ENCODE peak calls at places on chromosome X, in six cellular contexts. L is MM.1S, U is hepatocyte, S is cardiac muscle cell, O is esophagus squamous epithelium, Z is sigmoid colon. D is an unnamed sample. For H3K9me3 and H3K4me1, the result is how much of the 10 kb centered on the place peaks cover.

GRCh38 chrX:10166731-10167149 is 10.0 kb downstream of the CLCN4 start:
- DNase-seq in S (no peak), Z (no peak), O (no peak), L (no peak), U (no peak), D (no peak)

GRCh38 chrX:13094374-13094773 is 50.0 kb upstream of the FAM9C start:
- DNase-seq in O (no peak), U (no peak), L (no peak), S (no peak), Z (no peak), D (no peak)

GRCh38 chrX:43349363-43349762 is 306.7 kb upstream of the MAOA start:
- DNase-seq in O (no peak), Z (no peak), U (peak), S (peak), L (peak), D (peak)

GRCh38 chrX:44428989-44429627 is 85.6 kb upstream of the EFHC2 start:
- DNase-seq in S (no peak), Z (no peak), L (no peak), U (peak), O (no peak), D (no peak)

GRCh38 chrX:38669425-38669824 is 108.1 kb downstream of the TSPAN7 start:
- DNase-seq in U (no peak), L (peak), O (no peak), S (no peak), Z (no peak), D (peak)

GRCh38 chrX:109199726-109200125 is 282.2 kb downstream of the GUCY2F start:
- DNase-seq in L (no peak), Z (no peak), S (no peak), U (no peak), O (no peak), D (no peak)

GRCh38 chrX:86946569-86946968 is 571.0 kb upstream of the KLHL4 start:
- DNase-seq in L (peak), S (peak), O (no peak), Z (no peak), U (peak), D (peak)

GRCh38 chrX:8868070-8868795 is 67.0 kb upstream of the FAM9A start:
- DNase-seq in Z (no peak), S (no peak), U (no peak), O (no peak), L (no peak), D (no peak)

GRCh38 chrX:117701050-117701449 is 415.6 kb downstream of the KLHL13 start:
- DNase-seq in S (no peak), O (no peak), Z (no peak), U (no peak), L (no peak), D (no peak)

GRCh38 chrX:30373479-30373878 is 64.3 kb upstream of the NR0B1 start:
- DNase-seq in L (no peak), U (no peak), S (no peak), O (no peak), Z (no peak), D (no peak)

GRCh38 chrX:136214551-136214950 is 36.6 kb downstream of the MAP7D3 start:
- DNase-seq in L (no peak), S (no peak), Z (no peak), U (peak), O (no peak), D (no peak)

GRCh38 chrX:39652336-39652735 is 445.4 kb downstream of the BCOR start:
- DNase-seq in L (peak), O (no peak), S (no peak), U (no peak), Z (no peak), D (peak)

GRCh38 chrX:20529711-20530110 is 263.0 kb upstream of the RPS6KA3 start:
- DNase-seq in O (no peak), U (no peak), Z (no peak), S (peak), L (no peak), D (no peak)

GRCh38 chrX:14529288-14529989 is at the start of gene GLRA2:
- DNase-seq in Z (peak), U (peak), L (peak), O (no peak), S (peak), D (no peak)

GRCh38 chrX:67585401-67585800 is 41.6 kb downstream of the AR start:
- DNase-seq in O (no peak), S (no peak), L (no peak), Z (no peak), U (no peak), D (no peak)

GRCh38 chrX:34716322-34716721 is 59.2 kb upstream of the TMEM47 start:
- DNase-seq in L (no peak), Z (no peak), S (no peak), U (no peak), O (no peak), D (no peak)

GRCh38 chrX:13755254-13755653 is 20.7 kb downstream of the OFD1 start:
- DNase-seq in Z (no peak), S (no peak), O (no peak), L (no peak), U (no peak), D (no peak)

GRCh38 chrX:119726900-119727555 is 31.4 kb upstream of the SOWAHD start:
- DNase-seq in U (no peak), L (peak), Z (no peak), S (no peak), O (no peak), D (peak)

GRCh38 chrX:109635151-109635550 is 10.2 kb upstream of the KCNE5 start:
- DNase-seq in U (no peak), Z (no peak), O (no peak), L (peak), S (peak), D (no peak)

GRCh38 chrX:110409925-110410324 is 51.3 kb downstream of the RTL9 start:
- DNase-seq in S (no peak), O (no peak), L (no peak), U (no peak), Z (no peak), D (no peak)

GRCh38 chrX:17674611-17675010 is 62.7 kb upstream of the SCML1 start:
- DNase-seq in U (no peak), L (no peak), O (no peak), S (no peak), Z (no peak), D (no peak)

GRCh38 chrX:153687121-153688039 is at the start of gene SLC6A8:
- DNase-seq in O (no peak), L (peak), Z (peak), U (peak), S (peak), D (peak)

GRCh38 chrX:55109304-55109703 is 20.5 kb downstream of the PAGE2 start:
- DNase-seq in O (no peak), L (no peak), Z (no peak), S (no peak), U (no peak), D (no peak)

GRCh38 chrX:125090046-125090445 is 229.6 kb upstream of the TEX13C start:
- DNase-seq in S (no peak), O (no peak), U (no peak), Z (no peak), L (peak), D (no peak)

GRCh38 chrX:115261148-115261547 is 27.3 kb upstream of the LRCH2 start:
- DNase-seq in O (no peak), U (no peak), S (no peak), Z (no peak), L (no peak), D (no peak)
- H3K4me3 ChIP-seq in O (no peak), U (no peak), S (no peak), Z (no peak), L (no peak), D (no peak)

DNA sequence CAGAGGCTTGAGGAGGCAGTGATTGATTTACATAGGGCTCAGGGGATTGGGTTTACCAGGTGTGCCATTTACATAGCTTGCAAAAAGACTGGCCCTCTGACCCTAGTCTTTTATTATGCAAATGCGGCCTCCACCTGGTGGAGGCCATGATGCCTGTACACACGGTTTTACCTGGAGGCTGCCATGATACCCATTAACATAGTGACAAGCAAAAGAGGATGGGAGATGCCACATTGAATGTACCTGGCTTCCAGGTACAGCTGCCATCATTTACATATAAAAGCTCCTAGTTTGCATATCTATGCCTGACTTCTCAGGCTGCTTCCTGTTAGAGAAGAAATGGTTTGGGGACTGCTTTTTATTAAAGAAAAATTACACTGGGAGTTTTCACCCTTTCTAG is 72.0 kb downstream of the NEXMIF start:
- DNase-seq in U (no peak), L (no peak), S (no peak), O (no peak), Z (no peak), D (no peak)
- H3K9me3 ChIP-seq in U (under half), L (under half), S (under half), O (under half), Z (under half), D (under half)

DNA sequence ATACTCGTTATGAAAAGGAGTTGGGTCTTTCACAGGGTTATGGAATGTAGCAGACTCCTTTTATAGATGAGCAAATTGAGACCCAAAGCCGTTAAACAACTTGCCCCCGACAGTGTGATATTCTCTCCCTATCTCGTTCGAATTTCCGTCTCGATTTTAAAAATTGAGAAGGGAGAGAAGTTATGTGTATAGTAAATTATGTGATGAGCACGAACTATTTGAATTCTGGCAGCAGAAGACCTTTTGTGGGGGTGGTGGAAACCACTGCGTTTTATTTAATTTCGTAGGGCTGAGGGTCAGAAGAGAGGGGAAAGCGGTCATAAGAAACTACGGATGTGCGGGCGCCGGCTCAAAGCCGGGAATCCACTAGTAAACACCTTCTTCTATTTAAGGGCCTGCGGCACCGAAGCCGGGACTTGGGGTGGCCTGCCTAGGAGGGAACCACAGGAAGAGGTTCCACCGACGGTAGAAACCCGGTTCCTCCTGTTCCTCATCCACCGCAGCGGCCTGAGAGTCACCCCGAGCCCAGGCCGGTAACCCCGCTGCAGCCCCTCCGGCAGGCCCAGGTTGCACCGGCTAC is 1.5 kb upstream of the DDX3X start:
- DNase-seq in S (no peak), U (peak), Z (peak), L (peak), O (peak), D (no peak)
- H3K4me1 ChIP-seq in S (under half), U (under half), Z (under half), L (under half), O (under half), D (under half)

GRCh38 chrX:48467331-48467761 is 2.7 kb downstream of the SLC38A5 start:
- DNase-seq in L (no peak), Z (no peak), O (no peak), U (no peak), S (no peak), D (no peak)
- H3K4me3 ChIP-seq in L (peak), Z (no peak), O (peak), U (no peak), S (no peak), D (no peak)

DNA sequence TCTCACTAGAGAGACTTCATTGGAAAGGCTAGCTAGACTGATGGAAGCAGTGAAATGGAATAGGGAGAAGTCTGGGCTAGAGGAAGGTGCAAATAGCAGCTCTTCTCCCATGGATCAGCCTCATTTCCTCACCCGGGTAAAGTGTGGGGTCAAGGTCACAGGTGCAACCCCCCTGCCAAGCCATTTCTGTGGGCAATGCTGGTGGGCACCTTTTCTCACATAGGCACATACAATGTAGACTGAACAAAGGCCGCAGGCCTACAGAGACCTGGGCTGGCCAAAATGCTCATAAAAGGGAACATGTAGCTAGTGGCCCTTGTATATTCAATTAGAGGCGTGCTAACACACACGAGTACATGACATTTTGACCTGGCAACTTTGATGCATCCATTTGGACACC is 71.5 kb upstream of the EFNB1 start:
- DNase-seq in S (no peak), L (no peak), Z (no peak), U (no peak), O (no peak), D (no peak)
- H3K9me3 ChIP-seq in S (under half), L (under half), Z (under half), U (under half), O (under half), D (under half)

DNA sequence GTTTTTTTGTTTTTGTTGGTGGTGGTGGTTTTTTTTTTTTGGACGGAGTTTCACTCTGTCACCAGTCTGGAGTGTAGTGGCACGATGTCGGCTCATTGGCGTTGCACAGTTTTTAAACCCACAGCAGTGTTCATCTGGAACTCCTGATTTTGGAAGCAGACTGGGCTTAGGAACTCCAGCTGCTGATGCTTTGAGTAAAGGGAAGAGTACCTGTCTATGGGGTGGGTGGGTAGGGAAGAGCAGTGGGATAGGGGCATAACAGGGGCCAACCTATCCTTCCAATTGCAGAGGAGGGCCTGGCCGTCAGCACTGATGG is 2.0 kb downstream of the CD99 start:
- DNase-seq in L (no peak), U (no peak), O (no peak), S (no peak), Z (no peak), D (peak)
- H3K4me1 ChIP-seq in L (under half), U (half or more), O (half or more), S (under half), Z (half or more), D (half or more)

DNA sequence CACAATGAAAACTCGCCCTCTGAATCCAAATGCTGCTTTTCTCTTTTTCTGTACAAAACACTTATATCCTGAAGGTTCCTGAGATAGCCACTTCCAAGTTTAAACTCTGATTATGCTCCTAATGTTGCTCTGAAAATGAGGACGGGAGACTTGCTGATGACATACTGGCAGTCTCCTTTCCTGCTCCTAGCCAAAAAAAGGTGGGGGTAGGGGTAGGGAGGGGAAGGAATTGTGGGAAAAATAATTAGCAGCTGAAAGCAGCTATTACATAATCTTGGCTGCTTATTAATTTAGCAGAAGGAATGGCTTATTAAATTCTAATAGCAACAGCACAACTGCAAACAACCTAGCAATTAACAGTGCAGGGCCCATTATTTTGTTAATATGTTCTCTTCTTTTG is 2.0 kb upstream of the AP1S2 start:
- DNase-seq in O (no peak), L (no peak), U (no peak), Z (no peak), S (no peak), D (no peak)
- H3K4me3 ChIP-seq in O (no peak), L (peak), U (no peak), Z (no peak), S (no peak), D (no peak)

GRCh38 chrX:133653363-133653762 is 238.1 kb upstream of the GPC4 start:
- DNase-seq in S (no peak), Z (no peak), U (no peak), O (no peak), L (no peak), D (no peak)
- H3K9me3 ChIP-seq in S (under half), Z (under half), U (under half), O (under half), L (under half), D (under half)

GRCh38 chrX:45751156-45751555 is 550.5 kb upstream of the DIPK2B start:
- DNase-seq in L (no peak), U (no peak), O (no peak), S (no peak), Z (no peak), D (no peak)
- H3K4me1 ChIP-seq in L (under half), U (under half), O (under half), S (under half), Z (under half), D (half or more)

DNA sequence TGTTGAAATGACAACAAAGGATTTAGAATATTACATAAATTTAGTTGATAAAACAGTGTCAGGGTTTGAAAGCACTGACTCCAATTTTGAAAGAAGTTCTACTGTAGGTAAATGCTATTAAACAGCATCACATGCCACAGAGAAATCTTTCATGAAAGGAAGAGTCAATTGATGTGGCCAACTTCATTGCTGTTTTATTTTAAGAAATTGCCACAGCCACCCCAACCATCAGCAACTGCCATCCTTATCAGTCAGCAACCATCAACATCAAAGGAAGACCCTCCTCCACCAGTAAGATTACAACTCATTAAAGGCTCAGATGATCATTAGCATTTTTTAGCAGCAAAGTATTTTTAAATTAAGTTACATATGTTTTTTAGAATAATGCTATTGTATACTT is 54.6 kb upstream of the RAB9B start:
- DNase-seq in U (no peak), L (no peak), S (no peak), O (no peak), Z (no peak), D (no peak)
- H3K4me3 ChIP-seq in U (no peak), L (no peak), S (no peak), O (no peak), Z (no peak), D (no peak)

D was measured in CD4-positive, alpha-beta memory T cell.